ENCODE peak calls at places on chromosomes 7 and 10, in four cellular contexts. L, P, V and Y are unnamed samples.

GRCh38 chr7:38330861-38331709 is 57.6 kb upstream of the TARP start:
- DNase-seq in L (no peak), V (no peak), P (no peak), Y (no peak)

GRCh38 chr7:27031289-27032172 is 64.3 kb downstream of the HOXA1 start:
- DNase-seq in L (peak), V (peak), P (no peak), Y (peak)

GRCh38 chr10:58998924-58999713 is 177.3 kb upstream of the PHYHIPL start:
- DNase-seq in P (peak), V (no peak), L (peak), Y (peak)

GRCh38 chr7:80150621-80151273 is 16.1 kb downstream of the GNAI1 start:
- DNase-seq in L (peak), P (no peak), V (peak), Y (peak)

GRCh38 chr10:52785418-52785817 is 12.8 kb upstream of the MBL2 start:
- DNase-seq in P (no peak), L (no peak), V (no peak), Y (no peak)

GRCh38 chr7:40640566-40640965 is 505.8 kb downstream of the SUGCT start:
- DNase-seq in L (peak), V (no peak), P (no peak), Y (no peak)

GRCh38 chr7:29647020-29647654 is 83.5 kb downstream of the PRR15 start:
- DNase-seq in L (no peak), V (no peak), P (no peak), Y (no peak)

GRCh38 chr10:14543048-14543903 is 212.6 kb upstream of the FRMD4A start:
- DNase-seq in P (peak), L (peak), V (no peak), Y (no peak)

GRCh38 chr10:94879214-94879613 is 59.2 kb upstream of the CYP2C9 start:
- DNase-seq in L (no peak), P (no peak), V (no peak), Y (no peak)

GRCh38 chr10:29535012-29535777 is 99.6 kb downstream of the SVIL start:
- DNase-seq in P (no peak), V (no peak), L (peak), Y (peak)

GRCh38 chr10:35480150-35480549 is 125.0 kb upstream of the GJD4 start:
- DNase-seq in V (no peak), P (no peak), L (no peak), Y (no peak)

DNA sequence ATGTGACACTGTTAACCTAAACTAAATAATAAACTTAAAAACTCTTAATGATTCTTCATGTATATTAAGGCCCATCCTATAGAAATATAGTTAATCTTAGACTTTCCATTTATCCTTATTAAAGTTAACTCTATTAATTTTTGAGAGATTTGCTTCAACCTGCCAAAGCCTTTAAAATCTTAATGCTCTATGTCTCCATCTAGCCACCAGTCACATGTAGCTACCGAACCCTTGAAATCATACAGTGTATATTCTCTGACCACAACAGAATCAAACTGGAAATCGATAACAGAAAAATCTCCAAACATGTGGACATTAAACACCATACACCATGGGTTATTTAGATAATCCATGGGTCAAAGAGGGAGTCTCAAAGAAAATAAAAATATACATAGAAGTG is 51.9 kb downstream of the ASZ1 start:
- DNase-seq in L (peak), V (no peak), P (no peak), Y (no peak)
- TF ChIP-seq CTCF in L (peak), V (peak), P (no peak), Y (peak)

DNA sequence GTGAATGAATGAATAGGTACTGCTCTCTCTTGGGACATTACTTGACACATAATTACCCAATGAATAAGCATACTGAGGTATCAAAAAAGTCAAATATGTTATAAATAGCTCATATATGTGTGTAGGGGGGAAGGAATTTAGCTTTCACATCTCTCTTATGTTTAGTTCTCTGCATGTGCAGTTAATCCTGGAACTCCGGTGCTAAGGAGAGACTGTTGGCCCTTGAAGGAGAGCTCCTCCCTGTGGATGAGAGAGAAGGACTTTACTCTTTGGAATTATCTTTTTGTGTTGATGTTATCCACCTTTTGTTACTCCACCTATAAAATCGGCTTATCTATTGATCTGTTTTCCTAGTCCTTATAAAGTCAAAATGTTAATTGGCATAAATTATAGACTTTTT is 1.2 kb downstream of the CFTR start:
- DNase-seq in L (no peak), V (no peak), P (no peak), Y (no peak)
- TF ChIP-seq CTCF in L (no peak), V (no peak), P (no peak), Y (no peak)

GRCh38 chr10:64534616-64535015 is 1013.4 kb downstream of the REEP3 start:
- DNase-seq in L (no peak), P (no peak), V (no peak), Y (no peak)
- TF ChIP-seq CTCF in L (no peak), P (no peak), V (no peak), Y (no peak)

GRCh38 chr7:892648-893593 is 16.6 kb downstream of the GET4 start:
- DNase-seq in P (no peak), L (no peak), V (no peak), Y (no peak)
- TF ChIP-seq CTCF in P (no peak), L (no peak), V (no peak), Y (no peak)